ENCODE peak calls at places on chromosome 18, in six cellular contexts. One of them, this sample, is unnamed.

GRCh38 chr18:71045331-71046065 is 756.7 kb downstream of the SOCS6 start:
- DNase-seq in activated CD8-positive, alpha-beta memory T cell treated with anti-CD3 and anti-CD28 coated beads, Interleukin-2, amount 50 U/mL, for 48 hours: no peak
- DNase-seq in HTR-8/SVneo: no peak
- DNase-seq in naive thymus-derived CD8-positive, alpha-beta T cell: no peak
- DNase-seq in NCI-H1092 treated with DMSO at 0.1 percent for 48 hours: no peak
- DNase-seq in NCI-H748 treated with DMSO at 0.1 percent for 48 hours: no peak
- DNase-seq in this sample: no peak

GRCh38 chr18:63148449-63149199 is 170.9 kb downstream of the BCL2 start:
- DNase-seq in naive thymus-derived CD8-positive, alpha-beta T cell: no peak
- DNase-seq in NCI-H748 treated with DMSO at 0.1 percent for 48 hours: no peak
- DNase-seq in activated CD8-positive, alpha-beta memory T cell treated with anti-CD3 and anti-CD28 coated beads, Interleukin-2, amount 50 U/mL, for 48 hours: no peak
- DNase-seq in NCI-H1092 treated with DMSO at 0.1 percent for 48 hours: peak
- DNase-seq in HTR-8/SVneo: no peak
- DNase-seq in this sample: no peak

GRCh38 chr18:27780061-27780740 is 396.7 kb downstream of the CDH2 start:
- DNase-seq in HTR-8/SVneo: no peak
- DNase-seq in NCI-H1092 treated with DMSO at 0.1 percent for 48 hours: no peak
- DNase-seq in naive thymus-derived CD8-positive, alpha-beta T cell: no peak
- DNase-seq in NCI-H748 treated with DMSO at 0.1 percent for 48 hours: no peak
- DNase-seq in activated CD8-positive, alpha-beta memory T cell treated with anti-CD3 and anti-CD28 coated beads, Interleukin-2, amount 50 U/mL, for 48 hours: no peak
- DNase-seq in this sample: no peak

GRCh38 chr18:68604256-68604655 is 110.7 kb downstream of the TMX3 start:
- DNase-seq in activated CD8-positive, alpha-beta memory T cell treated with anti-CD3 and anti-CD28 coated beads, Interleukin-2, amount 50 U/mL, for 48 hours: no peak
- DNase-seq in NCI-H1092 treated with DMSO at 0.1 percent for 48 hours: no peak
- DNase-seq in naive thymus-derived CD8-positive, alpha-beta T cell: no peak
- DNase-seq in NCI-H748 treated with DMSO at 0.1 percent for 48 hours: no peak
- DNase-seq in HTR-8/SVneo: no peak
- DNase-seq in this sample: no peak

GRCh38 chr18:58993260-58993659 is 128.6 kb downstream of the ZNF532 start:
- DNase-seq in HTR-8/SVneo: peak
- DNase-seq in activated CD8-positive, alpha-beta memory T cell treated with anti-CD3 and anti-CD28 coated beads, Interleukin-2, amount 50 U/mL, for 48 hours: no peak
- DNase-seq in NCI-H1092 treated with DMSO at 0.1 percent for 48 hours: no peak
- DNase-seq in NCI-H748 treated with DMSO at 0.1 percent for 48 hours: no peak
- DNase-seq in naive thymus-derived CD8-positive, alpha-beta T cell: no peak
- DNase-seq in this sample: no peak

GRCh38 chr18:23716516-23716915 is 27.3 kb downstream of the LAMA3 start:
- DNase-seq in HTR-8/SVneo: peak
- DNase-seq in NCI-H748 treated with DMSO at 0.1 percent for 48 hours: no peak
- DNase-seq in naive thymus-derived CD8-positive, alpha-beta T cell: no peak
- DNase-seq in activated CD8-positive, alpha-beta memory T cell treated with anti-CD3 and anti-CD28 coated beads, Interleukin-2, amount 50 U/mL, for 48 hours: no peak
- DNase-seq in NCI-H1092 treated with DMSO at 0.1 percent for 48 hours: no peak
- DNase-seq in this sample: no peak

GRCh38 chr18:36412778-36413177 is 115.3 kb downstream of the FHOD3 start:
- DNase-seq in activated CD8-positive, alpha-beta memory T cell treated with anti-CD3 and anti-CD28 coated beads, Interleukin-2, amount 50 U/mL, for 48 hours: no peak
- DNase-seq in NCI-H748 treated with DMSO at 0.1 percent for 48 hours: no peak
- DNase-seq in NCI-H1092 treated with DMSO at 0.1 percent for 48 hours: no peak
- DNase-seq in naive thymus-derived CD8-positive, alpha-beta T cell: no peak
- DNase-seq in HTR-8/SVneo: no peak
- DNase-seq in this sample: no peak

GRCh38 chr18:6569813-6570212 is 155.1 kb upstream of the L3MBTL4 start:
- DNase-seq in NCI-H1092 treated with DMSO at 0.1 percent for 48 hours: no peak
- DNase-seq in HTR-8/SVneo: no peak
- DNase-seq in naive thymus-derived CD8-positive, alpha-beta T cell: no peak
- DNase-seq in NCI-H748 treated with DMSO at 0.1 percent for 48 hours: no peak
- DNase-seq in activated CD8-positive, alpha-beta memory T cell treated with anti-CD3 and anti-CD28 coated beads, Interleukin-2, amount 50 U/mL, for 48 hours: no peak
- DNase-seq in this sample: no peak

GRCh38 chr18:59308201-59309014 is 10.0 kb downstream of the CPLX4 start:
- DNase-seq in activated CD8-positive, alpha-beta memory T cell treated with anti-CD3 and anti-CD28 coated beads, Interleukin-2, amount 50 U/mL, for 48 hours: peak
- DNase-seq in naive thymus-derived CD8-positive, alpha-beta T cell: peak
- DNase-seq in NCI-H1092 treated with DMSO at 0.1 percent for 48 hours: peak
- DNase-seq in NCI-H748 treated with DMSO at 0.1 percent for 48 hours: peak
- DNase-seq in HTR-8/SVneo: peak
- DNase-seq in this sample: peak

GRCh38 chr18:59593291-59593717 is 103.9 kb downstream of the CCBE1 start:
- DNase-seq in HTR-8/SVneo: no peak
- DNase-seq in activated CD8-positive, alpha-beta memory T cell treated with anti-CD3 and anti-CD28 coated beads, Interleukin-2, amount 50 U/mL, for 48 hours: no peak
- DNase-seq in NCI-H748 treated with DMSO at 0.1 percent for 48 hours: no peak
- DNase-seq in naive thymus-derived CD8-positive, alpha-beta T cell: no peak
- DNase-seq in NCI-H1092 treated with DMSO at 0.1 percent for 48 hours: no peak
- DNase-seq in this sample: no peak

GRCh38 chr18:23542471-23542870 is 39.2 kb downstream of the RMC1 start:
- DNase-seq in HTR-8/SVneo: no peak
- DNase-seq in NCI-H1092 treated with DMSO at 0.1 percent for 48 hours: no peak
- DNase-seq in activated CD8-positive, alpha-beta memory T cell treated with anti-CD3 and anti-CD28 coated beads, Interleukin-2, amount 50 U/mL, for 48 hours: no peak
- DNase-seq in NCI-H748 treated with DMSO at 0.1 percent for 48 hours: no peak
- DNase-seq in naive thymus-derived CD8-positive, alpha-beta T cell: no peak
- DNase-seq in this sample: no peak

GRCh38 chr18:74742573-74742972 is 144.9 kb downstream of the ZNF407 start:
- DNase-seq in activated CD8-positive, alpha-beta memory T cell treated with anti-CD3 and anti-CD28 coated beads, Interleukin-2, amount 50 U/mL, for 48 hours: no peak
- DNase-seq in NCI-H748 treated with DMSO at 0.1 percent for 48 hours: no peak
- DNase-seq in naive thymus-derived CD8-positive, alpha-beta T cell: no peak
- DNase-seq in HTR-8/SVneo: no peak
- DNase-seq in NCI-H1092 treated with DMSO at 0.1 percent for 48 hours: no peak
- DNase-seq in this sample: no peak

GRCh38 chr18:54932472-54932871 is 26.8 kb downstream of the CCDC68 start:
- DNase-seq in NCI-H748 treated with DMSO at 0.1 percent for 48 hours: no peak
- DNase-seq in NCI-H1092 treated with DMSO at 0.1 percent for 48 hours: no peak
- DNase-seq in HTR-8/SVneo: no peak
- DNase-seq in naive thymus-derived CD8-positive, alpha-beta T cell: no peak
- DNase-seq in activated CD8-positive, alpha-beta memory T cell treated with anti-CD3 and anti-CD28 coated beads, Interleukin-2, amount 50 U/mL, for 48 hours: no peak
- DNase-seq in this sample: no peak

GRCh38 chr18:63073481-63073880 is 246.1 kb downstream of the BCL2 start:
- DNase-seq in naive thymus-derived CD8-positive, alpha-beta T cell: no peak
- DNase-seq in activated CD8-positive, alpha-beta memory T cell treated with anti-CD3 and anti-CD28 coated beads, Interleukin-2, amount 50 U/mL, for 48 hours: no peak
- DNase-seq in NCI-H748 treated with DMSO at 0.1 percent for 48 hours: peak
- DNase-seq in NCI-H1092 treated with DMSO at 0.1 percent for 48 hours: no peak
- DNase-seq in HTR-8/SVneo: no peak
- DNase-seq in this sample: no peak

GRCh38 chr18:51437280-51438271 is 240.1 kb upstream of the MEX3C start:
- DNase-seq in HTR-8/SVneo: no peak
- DNase-seq in naive thymus-derived CD8-positive, alpha-beta T cell: no peak
- DNase-seq in NCI-H748 treated with DMSO at 0.1 percent for 48 hours: peak
- DNase-seq in NCI-H1092 treated with DMSO at 0.1 percent for 48 hours: no peak
- DNase-seq in activated CD8-positive, alpha-beta memory T cell treated with anti-CD3 and anti-CD28 coated beads, Interleukin-2, amount 50 U/mL, for 48 hours: no peak
- DNase-seq in this sample: no peak

GRCh38 chr18:11994346-11994707 is 13.0 kb downstream of the IMPA2 start:
- DNase-seq in naive thymus-derived CD8-positive, alpha-beta T cell: no peak
- DNase-seq in HTR-8/SVneo: peak
- DNase-seq in activated CD8-positive, alpha-beta memory T cell treated with anti-CD3 and anti-CD28 coated beads, Interleukin-2, amount 50 U/mL, for 48 hours: no peak
- DNase-seq in NCI-H748 treated with DMSO at 0.1 percent for 48 hours: no peak
- DNase-seq in NCI-H1092 treated with DMSO at 0.1 percent for 48 hours: no peak
- DNase-seq in this sample: no peak

GRCh38 chr18:79803611-79804051 is 5.9 kb downstream of the KCNG2 start:
- DNase-seq in NCI-H1092 treated with DMSO at 0.1 percent for 48 hours: no peak
- DNase-seq in HTR-8/SVneo: no peak
- DNase-seq in naive thymus-derived CD8-positive, alpha-beta T cell: no peak
- DNase-seq in activated CD8-positive, alpha-beta memory T cell treated with anti-CD3 and anti-CD28 coated beads, Interleukin-2, amount 50 U/mL, for 48 hours: no peak
- DNase-seq in NCI-H748 treated with DMSO at 0.1 percent for 48 hours: no peak
- DNase-seq in this sample: no peak

GRCh38 chr18:53649621-53650020 is 574.8 kb downstream of the MBD2 start:
- DNase-seq in HTR-8/SVneo: no peak
- DNase-seq in NCI-H748 treated with DMSO at 0.1 percent for 48 hours: no peak
- DNase-seq in naive thymus-derived CD8-positive, alpha-beta T cell: no peak
- DNase-seq in NCI-H1092 treated with DMSO at 0.1 percent for 48 hours: no peak
- DNase-seq in activated CD8-positive, alpha-beta memory T cell treated with anti-CD3 and anti-CD28 coated beads, Interleukin-2, amount 50 U/mL, for 48 hours: no peak
- DNase-seq in this sample: no peak

GRCh38 chr18:58201728-58202405 is 157.8 kb downstream of the NEDD4L start:
- DNase-seq in naive thymus-derived CD8-positive, alpha-beta T cell: no peak
- DNase-seq in NCI-H1092 treated with DMSO at 0.1 percent for 48 hours: peak
- DNase-seq in activated CD8-positive, alpha-beta memory T cell treated with anti-CD3 and anti-CD28 coated beads, Interleukin-2, amount 50 U/mL, for 48 hours: no peak
- DNase-seq in NCI-H748 treated with DMSO at 0.1 percent for 48 hours: peak
- DNase-seq in HTR-8/SVneo: no peak
- DNase-seq in this sample: no peak

GRCh38 chr18:74507120-74507881 is 11.1 kb downstream of the CNDP2 start:
- DNase-seq in activated CD8-positive, alpha-beta memory T cell treated with anti-CD3 and anti-CD28 coated beads, Interleukin-2, amount 50 U/mL, for 48 hours: peak
- DNase-seq in NCI-H748 treated with DMSO at 0.1 percent for 48 hours: no peak
- DNase-seq in naive thymus-derived CD8-positive, alpha-beta T cell: no peak
- DNase-seq in NCI-H1092 treated with DMSO at 0.1 percent for 48 hours: no peak
- DNase-seq in HTR-8/SVneo: no peak
- DNase-seq in this sample: no peak

GRCh38 chr18:55401638-55402191 is 186.3 kb downstream of the TCF4 start:
- DNase-seq in HTR-8/SVneo: peak
- DNase-seq in activated CD8-positive, alpha-beta memory T cell treated with anti-CD3 and anti-CD28 coated beads, Interleukin-2, amount 50 U/mL, for 48 hours: no peak
- DNase-seq in NCI-H1092 treated with DMSO at 0.1 percent for 48 hours: no peak
- DNase-seq in naive thymus-derived CD8-positive, alpha-beta T cell: no peak
- DNase-seq in NCI-H748 treated with DMSO at 0.1 percent for 48 hours: no peak
- DNase-seq in this sample: no peak

GRCh38 chr18:80034852-80035406 is 695 bp downstream of the RBFA start:
- DNase-seq in HTR-8/SVneo: no peak
- DNase-seq in activated CD8-positive, alpha-beta memory T cell treated with anti-CD3 and anti-CD28 coated beads, Interleukin-2, amount 50 U/mL, for 48 hours: no peak
- DNase-seq in NCI-H1092 treated with DMSO at 0.1 percent for 48 hours: peak
- DNase-seq in NCI-H748 treated with DMSO at 0.1 percent for 48 hours: no peak
- DNase-seq in naive thymus-derived CD8-positive, alpha-beta T cell: no peak
- DNase-seq in this sample: no peak

GRCh38 chr18:23231340-23232021 is 96.2 kb downstream of the CABLES1 start:
- DNase-seq in naive thymus-derived CD8-positive, alpha-beta T cell: peak
- DNase-seq in HTR-8/SVneo: no peak
- DNase-seq in NCI-H748 treated with DMSO at 0.1 percent for 48 hours: no peak
- DNase-seq in NCI-H1092 treated with DMSO at 0.1 percent for 48 hours: no peak
- DNase-seq in activated CD8-positive, alpha-beta memory T cell treated with anti-CD3 and anti-CD28 coated beads, Interleukin-2, amount 50 U/mL, for 48 hours: peak
- DNase-seq in this sample: peak

GRCh38 chr18:58784601-58785137 is 80.0 kb upstream of the ZNF532 start:
- DNase-seq in activated CD8-positive, alpha-beta memory T cell treated with anti-CD3 and anti-CD28 coated beads, Interleukin-2, amount 50 U/mL, for 48 hours: no peak
- DNase-seq in naive thymus-derived CD8-positive, alpha-beta T cell: no peak
- DNase-seq in NCI-H1092 treated with DMSO at 0.1 percent for 48 hours: no peak
- DNase-seq in HTR-8/SVneo: no peak
- DNase-seq in NCI-H748 treated with DMSO at 0.1 percent for 48 hours: no peak
- DNase-seq in this sample: no peak

GRCh38 chr18:70068981-70069380 is 121.3 kb upstream of the CD226 start:
- DNase-seq in naive thymus-derived CD8-positive, alpha-beta T cell: no peak
- DNase-seq in NCI-H748 treated with DMSO at 0.1 percent for 48 hours: no peak
- DNase-seq in activated CD8-positive, alpha-beta memory T cell treated with anti-CD3 and anti-CD28 coated beads, Interleukin-2, amount 50 U/mL, for 48 hours: no peak
- DNase-seq in NCI-H1092 treated with DMSO at 0.1 percent for 48 hours: no peak
- DNase-seq in HTR-8/SVneo: no peak
- DNase-seq in this sample: no peak

GRCh38 chr18:6866552-6866951 is 137.0 kb downstream of the ARHGAP28 start:
- DNase-seq in HTR-8/SVneo: no peak
- DNase-seq in NCI-H1092 treated with DMSO at 0.1 percent for 48 hours: no peak
- DNase-seq in naive thymus-derived CD8-positive, alpha-beta T cell: no peak
- DNase-seq in NCI-H748 treated with DMSO at 0.1 percent for 48 hours: peak
- DNase-seq in activated CD8-positive, alpha-beta memory T cell treated with anti-CD3 and anti-CD28 coated beads, Interleukin-2, amount 50 U/mL, for 48 hours: no peak
- DNase-seq in this sample: no peak

GRCh38 chr18:11808001-11808855 is 43.0 kb upstream of the CHMP1B start:
- DNase-seq in NCI-H1092 treated with DMSO at 0.1 percent for 48 hours: no peak
- DNase-seq in naive thymus-derived CD8-positive, alpha-beta T cell: no peak
- DNase-seq in HTR-8/SVneo: peak
- DNase-seq in NCI-H748 treated with DMSO at 0.1 percent for 48 hours: no peak
- DNase-seq in activated CD8-positive, alpha-beta memory T cell treated with anti-CD3 and anti-CD28 coated beads, Interleukin-2, amount 50 U/mL, for 48 hours: no peak
- DNase-seq in this sample: no peak

GRCh38 chr18:48428494-48429177 is 19.5 kb upstream of the ZBTB7C start:
- DNase-seq in NCI-H748 treated with DMSO at 0.1 percent for 48 hours: no peak
- DNase-seq in activated CD8-positive, alpha-beta memory T cell treated with anti-CD3 and anti-CD28 coated beads, Interleukin-2, amount 50 U/mL, for 48 hours: no peak
- DNase-seq in naive thymus-derived CD8-positive, alpha-beta T cell: no peak
- DNase-seq in NCI-H1092 treated with DMSO at 0.1 percent for 48 hours: no peak
- DNase-seq in HTR-8/SVneo: no peak
- DNase-seq in this sample: no peak

GRCh38 chr18:76446746-76447267 is 48.2 kb downstream of the ZNF516 start:
- DNase-seq in NCI-H1092 treated with DMSO at 0.1 percent for 48 hours: no peak
- DNase-seq in HTR-8/SVneo: no peak
- DNase-seq in naive thymus-derived CD8-positive, alpha-beta T cell: no peak
- DNase-seq in NCI-H748 treated with DMSO at 0.1 percent for 48 hours: no peak
- DNase-seq in activated CD8-positive, alpha-beta memory T cell treated with anti-CD3 and anti-CD28 coated beads, Interleukin-2, amount 50 U/mL, for 48 hours: no peak
- DNase-seq in this sample: no peak

GRCh38 chr18:22199005-22199404 is 29.6 kb downstream of the GATA6 start:
- DNase-seq in naive thymus-derived CD8-positive, alpha-beta T cell: no peak
- DNase-seq in activated CD8-positive, alpha-beta memory T cell treated with anti-CD3 and anti-CD28 coated beads, Interleukin-2, amount 50 U/mL, for 48 hours: no peak
- DNase-seq in HTR-8/SVneo: no peak
- DNase-seq in NCI-H748 treated with DMSO at 0.1 percent for 48 hours: no peak
- DNase-seq in NCI-H1092 treated with DMSO at 0.1 percent for 48 hours: no peak
- DNase-seq in this sample: no peak

GRCh38 chr18:60202702-60203101 is 169.9 kb downstream of the MC4R start:
- DNase-seq in HTR-8/SVneo: no peak
- DNase-seq in naive thymus-derived CD8-positive, alpha-beta T cell: no peak
- DNase-seq in NCI-H1092 treated with DMSO at 0.1 percent for 48 hours: no peak
- DNase-seq in NCI-H748 treated with DMSO at 0.1 percent for 48 hours: no peak
- DNase-seq in activated CD8-positive, alpha-beta memory T cell treated with anti-CD3 and anti-CD28 coated beads, Interleukin-2, amount 50 U/mL, for 48 hours: no peak
- DNase-seq in this sample: no peak

GRCh38 chr18:22559414-22560282 is 141.9 kb upstream of the CTAGE1 start:
- DNase-seq in NCI-H1092 treated with DMSO at 0.1 percent for 48 hours: no peak
- DNase-seq in activated CD8-positive, alpha-beta memory T cell treated with anti-CD3 and anti-CD28 coated beads, Interleukin-2, amount 50 U/mL, for 48 hours: peak
- DNase-seq in naive thymus-derived CD8-positive, alpha-beta T cell: no peak
- DNase-seq in HTR-8/SVneo: peak
- DNase-seq in NCI-H748 treated with DMSO at 0.1 percent for 48 hours: peak
- DNase-seq in this sample: no peak

GRCh38 chr18:657311-657997 is at the start of gene TYMS:
- DNase-seq in NCI-H748 treated with DMSO at 0.1 percent for 48 hours: peak
- DNase-seq in NCI-H1092 treated with DMSO at 0.1 percent for 48 hours: peak
- DNase-seq in activated CD8-positive, alpha-beta memory T cell treated with anti-CD3 and anti-CD28 coated beads, Interleukin-2, amount 50 U/mL, for 48 hours: peak
- DNase-seq in HTR-8/SVneo: peak
- DNase-seq in naive thymus-derived CD8-positive, alpha-beta T cell: no peak
- DNase-seq in this sample: no peak

GRCh38 chr18:46761054-46761769 is 4.4 kb upstream of the ST8SIA5 start:
- DNase-seq in NCI-H1092 treated with DMSO at 0.1 percent for 48 hours: peak
- DNase-seq in HTR-8/SVneo: no peak
- DNase-seq in NCI-H748 treated with DMSO at 0.1 percent for 48 hours: peak
- DNase-seq in naive thymus-derived CD8-positive, alpha-beta T cell: no peak
- DNase-seq in activated CD8-positive, alpha-beta memory T cell treated with anti-CD3 and anti-CD28 coated beads, Interleukin-2, amount 50 U/mL, for 48 hours: no peak
- DNase-seq in this sample: no peak

GRCh38 chr18:45628979-45629958 is 14.0 kb downstream of the SLC14A2 start:
- DNase-seq in NCI-H1092 treated with DMSO at 0.1 percent for 48 hours: no peak
- DNase-seq in NCI-H748 treated with DMSO at 0.1 percent for 48 hours: no peak
- DNase-seq in HTR-8/SVneo: no peak
- DNase-seq in activated CD8-positive, alpha-beta memory T cell treated with anti-CD3 and anti-CD28 coated beads, Interleukin-2, amount 50 U/mL, for 48 hours: peak
- DNase-seq in naive thymus-derived CD8-positive, alpha-beta T cell: no peak
- DNase-seq in this sample: no peak

GRCh38 chr18:58041633-58042032 is 2.4 kb upstream of the NEDD4L start:
- DNase-seq in NCI-H748 treated with DMSO at 0.1 percent for 48 hours: peak
- DNase-seq in activated CD8-positive, alpha-beta memory T cell treated with anti-CD3 and anti-CD28 coated beads, Interleukin-2, amount 50 U/mL, for 48 hours: no peak
- DNase-seq in NCI-H1092 treated with DMSO at 0.1 percent for 48 hours: no peak
- DNase-seq in naive thymus-derived CD8-positive, alpha-beta T cell: no peak
- DNase-seq in HTR-8/SVneo: no peak
- DNase-seq in this sample: no peak

GRCh38 chr18:12598181-12598921 is 59.6 kb downstream of the SPIRE1 start:
- DNase-seq in naive thymus-derived CD8-positive, alpha-beta T cell: no peak
- DNase-seq in activated CD8-positive, alpha-beta memory T cell treated with anti-CD3 and anti-CD28 coated beads, Interleukin-2, amount 50 U/mL, for 48 hours: no peak
- DNase-seq in NCI-H748 treated with DMSO at 0.1 percent for 48 hours: no peak
- DNase-seq in NCI-H1092 treated with DMSO at 0.1 percent for 48 hours: no peak
- DNase-seq in HTR-8/SVneo: no peak
- DNase-seq in this sample: no peak

GRCh38 chr18:42956287-42956686 is 159.2 kb downstream of the RIT2 start:
- DNase-seq in activated CD8-positive, alpha-beta memory T cell treated with anti-CD3 and anti-CD28 coated beads, Interleukin-2, amount 50 U/mL, for 48 hours: no peak
- DNase-seq in naive thymus-derived CD8-positive, alpha-beta T cell: no peak
- DNase-seq in NCI-H1092 treated with DMSO at 0.1 percent for 48 hours: no peak
- DNase-seq in HTR-8/SVneo: no peak
- DNase-seq in NCI-H748 treated with DMSO at 0.1 percent for 48 hours: no peak
- DNase-seq in this sample: no peak

This sample was measured in CD4-positive, alpha-beta T cell.